ENCODE peak calls at places on chromosomes 4 and X, in six cellular contexts. One of them, this sample, is unnamed.

GRCh38 chrX:53321216-53321942 is 40.0 kb upstream of the IQSEC2 start:
- DNase-seq in IMR-90: no peak
- DNase-seq in lower lobe of right lung: peak; percentile 45
- DNase-seq in neural progenitor cell: peak; percentile 35
- DNase-seq in A673: no peak
- DNase-seq in tibial artery: no peak
- DNase-seq in this sample: no peak

GRCh38 chrX:46912098-46912672 is at the start of gene JADE3:
- DNase-seq in lower lobe of right lung: peak; percentile 83
- DNase-seq in A673: peak; percentile 84
- DNase-seq in neural progenitor cell: peak; percentile 90
- DNase-seq in IMR-90: peak; percentile 56
- DNase-seq in tibial artery: peak; percentile 71
- DNase-seq in this sample: peak; percentile 89

GRCh38 chrX:63754141-63754859 is 30.7 kb downstream of the ARHGEF9 start:
- DNase-seq in tibial artery: peak; percentile 18
- DNase-seq in neural progenitor cell: no peak
- DNase-seq in lower lobe of right lung: no peak
- DNase-seq in A673: peak; percentile 3
- DNase-seq in IMR-90: peak; percentile 15
- DNase-seq in this sample: no peak

GRCh38 chrX:15336023-15336413 is 695 bp upstream of the PIGA start:
- DNase-seq in tibial artery: no peak
- DNase-seq in A673: peak; percentile 7
- DNase-seq in IMR-90: peak; percentile 84
- DNase-seq in neural progenitor cell: peak; percentile 35
- DNase-seq in lower lobe of right lung: peak; percentile 47
- DNase-seq in this sample: no peak

GRCh38 chr4:55087016-55087929 is 38.1 kb downstream of the KDR start:
- DNase-seq in A673: no peak
- DNase-seq in IMR-90: no peak
- DNase-seq in lower lobe of right lung: no peak
- DNase-seq in neural progenitor cell: no peak
- DNase-seq in tibial artery: no peak
- DNase-seq in this sample: no peak

GRCh38 chr4:186551849-186552248 is 3.5 kb downstream of the MTNR1A start:
- DNase-seq in A673: no peak
- DNase-seq in lower lobe of right lung: no peak
- DNase-seq in IMR-90: no peak
- DNase-seq in neural progenitor cell: no peak
- DNase-seq in tibial artery: no peak
- DNase-seq in this sample: no peak

GRCh38 chr4:28073860-28074555 is 1213.4 kb downstream of the STIM2 start:
- DNase-seq in neural progenitor cell: peak; percentile 7
- DNase-seq in IMR-90: no peak
- DNase-seq in tibial artery: no peak
- DNase-seq in A673: peak; percentile 7
- DNase-seq in lower lobe of right lung: no peak
- DNase-seq in this sample: no peak

GRCh38 chrX:64885850-64886249 is 90.4 kb downstream of the ZC4H2 start:
- DNase-seq in neural progenitor cell: peak; percentile 28
- DNase-seq in IMR-90: no peak
- DNase-seq in lower lobe of right lung: no peak
- DNase-seq in tibial artery: no peak
- DNase-seq in A673: no peak
- DNase-seq in this sample: no peak

GRCh38 chrX:10485331-10485730 is 135.1 kb downstream of the MID1 start:
- DNase-seq in IMR-90: peak; percentile 13
- DNase-seq in A673: no peak
- DNase-seq in tibial artery: no peak
- DNase-seq in lower lobe of right lung: no peak
- DNase-seq in neural progenitor cell: no peak
- DNase-seq in this sample: no peak

GRCh38 chr4:140244328-140244727 is 90.3 kb upstream of the MAML3 start:
- DNase-seq in lower lobe of right lung: no peak
- DNase-seq in neural progenitor cell: no peak
- DNase-seq in IMR-90: no peak
- DNase-seq in A673: no peak
- DNase-seq in tibial artery: no peak
- DNase-seq in this sample: no peak

GRCh38 chrX:130048686-130049222 is 61.5 kb downstream of the ELF4 start:
- DNase-seq in A673: no peak
- DNase-seq in neural progenitor cell: no peak
- DNase-seq in tibial artery: no peak
- DNase-seq in lower lobe of right lung: no peak
- DNase-seq in IMR-90: no peak
- DNase-seq in this sample: no peak

GRCh38 chrX:6660567-6661252 is 125.8 kb upstream of the VCX3A start:
- DNase-seq in lower lobe of right lung: no peak
- DNase-seq in tibial artery: no peak
- DNase-seq in A673: no peak
- DNase-seq in IMR-90: no peak
- DNase-seq in neural progenitor cell: no peak
- DNase-seq in this sample: no peak

GRCh38 chr4:152674359-152674758 is 5.4 kb downstream of the TMEM154 start:
- DNase-seq in lower lobe of right lung: no peak
- DNase-seq in IMR-90: no peak
- DNase-seq in A673: no peak
- DNase-seq in neural progenitor cell: peak; percentile 69
- DNase-seq in tibial artery: no peak
- DNase-seq in this sample: no peak

GRCh38 chrX:131072871-131073571 is 14.9 kb downstream of the ARHGAP36 start:
- DNase-seq in IMR-90: no peak
- DNase-seq in lower lobe of right lung: no peak
- DNase-seq in tibial artery: no peak
- DNase-seq in A673: no peak
- DNase-seq in neural progenitor cell: peak; percentile 41
- DNase-seq in this sample: no peak

GRCh38 chr4:105361021-105361420 is 112.8 kb downstream of the PPA2 start:
- DNase-seq in neural progenitor cell: no peak
- DNase-seq in A673: no peak
- DNase-seq in IMR-90: no peak
- DNase-seq in tibial artery: no peak
- DNase-seq in lower lobe of right lung: no peak
- DNase-seq in this sample: no peak

GRCh38 chr4:18938343-18939109 is 917.0 kb upstream of the LCORL start:
- DNase-seq in neural progenitor cell: no peak
- DNase-seq in tibial artery: no peak
- DNase-seq in lower lobe of right lung: no peak
- DNase-seq in A673: no peak
- DNase-seq in IMR-90: no peak
- DNase-seq in this sample: no peak

GRCh38 chr4:100983426-100983825 is 363.9 kb downstream of the PPP3CA start:
- DNase-seq in tibial artery: no peak
- DNase-seq in lower lobe of right lung: no peak
- DNase-seq in neural progenitor cell: no peak
- DNase-seq in IMR-90: no peak
- DNase-seq in A673: no peak
- DNase-seq in this sample: no peak

GRCh38 chr4:84032372-84032771 is 466.7 kb downstream of the NKX6-1 start:
- DNase-seq in tibial artery: no peak
- DNase-seq in IMR-90: no peak
- DNase-seq in lower lobe of right lung: no peak
- DNase-seq in neural progenitor cell: no peak
- DNase-seq in A673: no peak
- DNase-seq in this sample: no peak

GRCh38 chrX:152895724-152896420 is 2.0 kb upstream of the ZNF185 start:
- DNase-seq in lower lobe of right lung: no peak
- DNase-seq in tibial artery: no peak
- DNase-seq in IMR-90: no peak
- DNase-seq in neural progenitor cell: no peak
- DNase-seq in A673: no peak
- DNase-seq in this sample: no peak

GRCh38 chr4:38567448-38567847 is 96.6 kb upstream of the KLF3 start:
- DNase-seq in IMR-90: peak; percentile 21
- DNase-seq in neural progenitor cell: no peak
- DNase-seq in lower lobe of right lung: no peak
- DNase-seq in tibial artery: no peak
- DNase-seq in A673: no peak
- DNase-seq in this sample: no peak

GRCh38 chr4:37603711-37604110 is 82.5 kb downstream of the RELL1 start:
- DNase-seq in A673: no peak
- DNase-seq in IMR-90: no peak
- DNase-seq in neural progenitor cell: no peak
- DNase-seq in lower lobe of right lung: no peak
- DNase-seq in tibial artery: no peak
- DNase-seq in this sample: no peak

GRCh38 chrX:100615015-100615414 is 21.6 kb downstream of the TSPAN6 start:
- DNase-seq in neural progenitor cell: peak; percentile 49
- DNase-seq in A673: peak; percentile 72
- DNase-seq in lower lobe of right lung: no peak
- DNase-seq in IMR-90: peak; percentile 68
- DNase-seq in tibial artery: no peak
- DNase-seq in this sample: no peak

GRCh38 chrX:118345045-118345400 is 883 bp upstream of the WDR44 start:
- DNase-seq in lower lobe of right lung: no peak
- DNase-seq in A673: no peak
- DNase-seq in IMR-90: no peak
- DNase-seq in neural progenitor cell: no peak
- DNase-seq in tibial artery: no peak
- DNase-seq in this sample: no peak

GRCh38 chrX:116749943-116750342 is 287.2 kb upstream of the CT83 start:
- DNase-seq in neural progenitor cell: no peak
- DNase-seq in A673: no peak
- DNase-seq in IMR-90: no peak
- DNase-seq in tibial artery: no peak
- DNase-seq in lower lobe of right lung: no peak
- DNase-seq in this sample: no peak

GRCh38 chrX:20382518-20383291 is 116.0 kb upstream of the RPS6KA3 start:
- DNase-seq in A673: no peak
- DNase-seq in lower lobe of right lung: no peak
- DNase-seq in neural progenitor cell: no peak
- DNase-seq in tibial artery: no peak
- DNase-seq in IMR-90: no peak
- DNase-seq in this sample: no peak

GRCh38 chr4:111991163-111991562 is 154.1 kb upstream of the FAM241A start:
- DNase-seq in tibial artery: no peak
- DNase-seq in IMR-90: no peak
- DNase-seq in neural progenitor cell: no peak
- DNase-seq in A673: no peak
- DNase-seq in lower lobe of right lung: no peak
- DNase-seq in this sample: no peak

GRCh38 chr4:109662786-109663185 is 40.5 kb downstream of the CASP6 start:
- DNase-seq in tibial artery: no peak
- DNase-seq in neural progenitor cell: peak; percentile 34
- DNase-seq in A673: no peak
- DNase-seq in lower lobe of right lung: no peak
- DNase-seq in IMR-90: no peak
- DNase-seq in this sample: no peak

GRCh38 chrX:78652971-78653822 is 5.9 kb downstream of the RTL3 start:
- DNase-seq in neural progenitor cell: no peak
- DNase-seq in tibial artery: no peak
- DNase-seq in IMR-90: peak; percentile 85
- DNase-seq in A673: peak; percentile 25
- DNase-seq in lower lobe of right lung: no peak
- DNase-seq in this sample: no peak

GRCh38 chr4:149911995-149912394 is 96.4 kb upstream of the IQCM start:
- DNase-seq in A673: no peak
- DNase-seq in neural progenitor cell: no peak
- DNase-seq in tibial artery: no peak
- DNase-seq in lower lobe of right lung: no peak
- DNase-seq in IMR-90: no peak
- DNase-seq in this sample: no peak

GRCh38 chr4:18566970-18567799 is 545.6 kb upstream of the LCORL start:
- DNase-seq in neural progenitor cell: no peak
- DNase-seq in A673: no peak
- DNase-seq in IMR-90: no peak
- DNase-seq in tibial artery: no peak
- DNase-seq in lower lobe of right lung: no peak
- DNase-seq in this sample: no peak

GRCh38 chrX:23616361-23616760 is 50.9 kb upstream of the PRDX4 start:
- DNase-seq in tibial artery: no peak
- DNase-seq in lower lobe of right lung: no peak
- DNase-seq in IMR-90: peak; percentile 38
- DNase-seq in neural progenitor cell: peak; percentile 34
- DNase-seq in A673: peak; percentile 46
- DNase-seq in this sample: no peak

GRCh38 chrX:12997898-12998687 is 23.2 kb downstream of the TMSB4X start:
- DNase-seq in neural progenitor cell: peak; percentile 64
- DNase-seq in tibial artery: no peak
- DNase-seq in lower lobe of right lung: no peak
- DNase-seq in IMR-90: no peak
- DNase-seq in A673: no peak
- DNase-seq in this sample: no peak

GRCh38 chrX:141936080-141936479 is 32.4 kb downstream of the MAGEC1 start:
- DNase-seq in lower lobe of right lung: no peak
- DNase-seq in neural progenitor cell: peak; percentile 2
- DNase-seq in IMR-90: no peak
- DNase-seq in tibial artery: no peak
- DNase-seq in A673: no peak
- DNase-seq in this sample: no peak
- TF ChIP-seq CTCF in lower lobe of right lung: no peak
- TF ChIP-seq CTCF in neural progenitor cell: peak; percentile 26
- TF ChIP-seq CTCF in IMR-90: no peak
- TF ChIP-seq CTCF in tibial artery: no peak
- TF ChIP-seq CTCF in A673: no peak
- TF ChIP-seq CTCF in this sample: no peak

GRCh38 chrX:43878902-43879526 is 3.2 kb downstream of the MAOB start:
- DNase-seq in A673: no peak
- DNase-seq in lower lobe of right lung: no peak
- DNase-seq in tibial artery: no peak
- DNase-seq in neural progenitor cell: no peak
- DNase-seq in IMR-90: no peak
- DNase-seq in this sample: no peak
- H3K4me3 ChIP-seq in A673: no peak overlapping the region
- H3K4me3 ChIP-seq in lower lobe of right lung: no peak overlapping the region
- H3K4me3 ChIP-seq in tibial artery: no peak overlapping the region
- H3K4me3 ChIP-seq in neural progenitor cell: no peak overlapping the region
- H3K4me3 ChIP-seq in IMR-90: no peak overlapping the region
- H3K4me3 ChIP-seq in this sample: no peak overlapping the region

GRCh38 chr4:15066140-15066539 is 63.9 kb downstream of the CPEB2 start:
- DNase-seq in A673: no peak
- DNase-seq in tibial artery: no peak
- DNase-seq in lower lobe of right lung: no peak
- DNase-seq in IMR-90: no peak
- DNase-seq in neural progenitor cell: no peak
- DNase-seq in this sample: no peak
- H3K36me3 ChIP-seq in A673: peaks cover 79% of the 10 kb centered on the region
- H3K36me3 ChIP-seq in tibial artery: peaks cover 36% of the 10 kb centered on the region
- H3K36me3 ChIP-seq in lower lobe of right lung: peaks cover 61% of the 10 kb centered on the region
- H3K36me3 ChIP-seq in IMR-90: peaks cover 13% of the 10 kb centered on the region
- H3K36me3 ChIP-seq in neural progenitor cell: no peaks in the 10 kb centered on the region
- H3K36me3 ChIP-seq in this sample: peaks cover 70% of the 10 kb centered on the region

GRCh38 chr4:10981611-10982010 is 297.0 kb upstream of the CLNK start:
- DNase-seq in lower lobe of right lung: no peak
- DNase-seq in IMR-90: no peak
- DNase-seq in neural progenitor cell: no peak
- DNase-seq in tibial artery: no peak
- DNase-seq in A673: no peak
- DNase-seq in this sample: no peak
- TF ChIP-seq CTCF in lower lobe of right lung: no peak
- TF ChIP-seq CTCF in IMR-90: no peak
- TF ChIP-seq CTCF in neural progenitor cell: no peak
- TF ChIP-seq CTCF in tibial artery: no peak
- TF ChIP-seq CTCF in A673: no peak
- TF ChIP-seq CTCF in this sample: no peak

DNA sequence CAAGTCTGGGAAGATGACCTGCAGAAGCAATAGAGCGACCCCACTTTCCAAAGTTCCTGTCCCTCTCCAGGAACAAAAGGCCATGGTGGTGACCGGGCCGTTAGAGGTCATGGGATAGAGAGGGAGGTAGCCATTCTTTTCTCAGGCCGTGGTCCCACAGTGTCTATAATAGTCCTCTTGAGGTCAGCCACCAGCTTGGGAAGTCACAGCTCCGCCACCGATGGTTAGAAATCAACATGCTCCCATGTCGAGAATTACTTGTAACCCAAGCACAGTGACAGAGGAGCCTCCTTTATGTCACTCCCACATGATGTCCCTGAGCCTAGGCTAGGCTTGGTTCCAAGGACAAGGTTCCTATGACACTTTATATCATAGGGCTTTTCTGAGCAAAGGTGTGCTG is 48.3 kb upstream of the CBR4 start:
- DNase-seq in tibial artery: no peak
- DNase-seq in lower lobe of right lung: no peak
- DNase-seq in IMR-90: no peak
- DNase-seq in A673: no peak
- DNase-seq in neural progenitor cell: no peak
- DNase-seq in this sample: no peak
- H3K4me3 ChIP-seq in tibial artery: no peak overlapping the region
- H3K4me3 ChIP-seq in lower lobe of right lung: no peak overlapping the region
- H3K4me3 ChIP-seq in IMR-90: no peak overlapping the region
- H3K4me3 ChIP-seq in A673: no peak overlapping the region
- H3K4me3 ChIP-seq in neural progenitor cell: no peak overlapping the region
- H3K4me3 ChIP-seq in this sample: no peak overlapping the region